ENCODE peak calls at places on chromosomes 6 and 20, in nine cellular contexts. S is CD4-positive, alpha-beta T cell; I is activated T-cell treated with anti-CD3 and anti-CD28 coated beads, Interleukin-2, amount 50 U/mL, for 72 hours; P is Calu3; K is dorsolateral prefrontal cortex; W is psoas muscle; T is activated CD4-positive, CD25-positive, alpha-beta regulatory T cell; X is KBM-7; A is OCI-M1. F is an unnamed sample.

GRCh38 chr20:17635320-17635673 is 46.7 kb downstream of the RRBP1 start:
- DNase-seq in S (no peak), I (no peak), P (no peak), K (no peak), W (no peak), T (no peak), X (no peak), A (no peak), F (no peak)

GRCh38 chr6:129929433-129929832 is 68.3 kb upstream of the TMEM244 start:
- DNase-seq in S (no peak), I (no peak), P (no peak), K (peak), W (no peak), T (no peak), X (no peak), A (no peak), F (peak)

GRCh38 chr20:46368902-46369268 is 37.5 kb downstream of the ELMO2 start:
- DNase-seq in S (no peak), I (no peak), P (no peak), K (no peak), W (no peak), T (no peak), X (no peak), A (no peak), F (no peak)

GRCh38 chr6:163284151-163284550 is 130.4 kb upstream of the QKI start:
- DNase-seq in S (no peak), I (no peak), P (no peak), K (no peak), W (no peak), T (no peak), X (no peak), A (no peak), F (no peak)

GRCh38 chr6:126118058-126118759 is 131.9 kb downstream of the TRMT11 start:
- DNase-seq in S (no peak), I (no peak), P (no peak), K (no peak), W (no peak), T (no peak), X (no peak), A (peak), F (no peak)

GRCh38 chr6:154229796-154230195 is 126.8 kb downstream of the IPCEF1 start:
- DNase-seq in S (no peak), I (peak), P (no peak), K (no peak), W (no peak), T (peak), X (no peak), A (peak), F (no peak)

GRCh38 chr6:102333736-102334135 is 940.2 kb downstream of the GRIK2 start:
- DNase-seq in S (no peak), I (no peak), P (no peak), K (no peak), W (no peak), T (no peak), X (no peak), A (no peak), F (no peak)

GRCh38 chr6:38783436-38784228 is 68.5 kb downstream of the DNAH8 start:
- DNase-seq in S (no peak), I (no peak), P (no peak), K (no peak), W (no peak), T (no peak), X (no peak), A (no peak), F (no peak)

GRCh38 chr6:47300417-47300816 is 9.3 kb downstream of the TNFRSF21 start:
- DNase-seq in S (no peak), I (no peak), P (no peak), K (no peak), W (no peak), T (no peak), X (no peak), A (no peak), F (no peak)

GRCh38 chr6:134678436-134678889 is 271.4 kb downstream of the ALDH8A1 start:
- DNase-seq in S (no peak), I (no peak), P (peak), K (peak), W (no peak), T (no peak), X (no peak), A (no peak), F (no peak)

GRCh38 chr20:62404761-62405107 is 2.4 kb downstream of the CABLES2 start:
- DNase-seq in S (no peak), I (no peak), P (no peak), K (no peak), W (no peak), T (no peak), X (no peak), A (no peak), F (no peak)